ENCODE peak calls at places on chromosomes 16 and 17, in six cellular contexts. Q, T, A, K, B and G are unnamed samples.
A peak's percentile ranks its signal among the peaks of the same experiment; 100 is the strongest.

GRCh38 chr16:65062736-65063583 is 58.9 kb downstream of the CDH11 start:
- ATAC-seq in Q (no peak), T (no peak), A (no peak), K (no peak), B (no peak), G (peak; percentile 36)

GRCh38 chr16:69772560-69773254 is 10.6 kb downstream of the WWP2 start:
- ATAC-seq in Q (no peak), T (no peak), A (peak; percentile 17), K (no peak), B (peak; percentile 26), G (no peak)

GRCh38 chr17:81491193-81491592 is 21.4 kb downstream of the ACTG1 start:
- ATAC-seq in Q (no peak), T (no peak), A (no peak), K (no peak), B (peak; percentile 21), G (no peak)

GRCh38 chr16:87924041-87924851 is 12.1 kb downstream of the CA5A start:
- ATAC-seq in Q (no peak), T (no peak), A (peak; percentile 24), K (no peak), B (no peak), G (no peak)

GRCh38 chr17:20266806-20267458 is 200.4 kb downstream of the LGALS9B start:
- ATAC-seq in Q (no peak), T (no peak), A (no peak), K (peak; percentile 20), B (no peak), G (no peak)

GRCh38 chr16:47392114-47392513 is 68.7 kb downstream of the ITFG1 start:
- ATAC-seq in Q (no peak), T (no peak), A (no peak), K (no peak), B (no peak), G (no peak)

GRCh38 chr16:71758293-71758760 is 33.8 kb upstream of the PHLPP2 start:
- ATAC-seq in Q (peak; percentile 95), T (no peak), A (no peak), K (peak; percentile 91), B (no peak), G (no peak)

GRCh38 chr16:66900721-66901441 is 17.8 kb downstream of the CDH16 start:
- ATAC-seq in Q (no peak), T (no peak), A (no peak), K (no peak), B (no peak), G (peak; percentile 42)

GRCh38 chr16:85935957-85936760 is 37.2 kb downstream of the IRF8 start:
- ATAC-seq in Q (no peak), T (no peak), A (peak; percentile 88), K (no peak), B (no peak), G (no peak)

GRCh38 chr16:74720579-74720978 is 19.9 kb upstream of the MLKL start:
- ATAC-seq in Q (no peak), T (no peak), A (no peak), K (no peak), B (no peak), G (no peak)

GRCh38 chr17:76233588-76234353 is 6.5 kb downstream of the RNF157 start:
- ATAC-seq in Q (no peak), T (no peak), A (no peak), K (no peak), B (no peak), G (no peak)

GRCh38 chr17:48037036-48037881 is at the start of gene COPZ2:
- ATAC-seq in Q (peak; percentile 94), T (peak; percentile 78), A (peak; percentile 96), K (peak; percentile 87), B (peak; percentile 87), G (peak; percentile 83)

GRCh38 chr16:70730016-70730415 is 44.2 kb upstream of the MTSS2 start:
- ATAC-seq in Q (no peak), T (no peak), A (no peak), K (no peak), B (no peak), G (no peak)

GRCh38 chr17:79065105-79065670 is 9.4 kb upstream of the ENGASE start:
- ATAC-seq in Q (no peak), T (peak; percentile 56), A (peak; percentile 60), K (peak; percentile 56), B (peak; percentile 70), G (peak; percentile 46)

GRCh38 chr17:29146369-29146972 is 33.7 kb downstream of the MYO18A start:
- ATAC-seq in Q (no peak), T (no peak), A (no peak), K (no peak), B (no peak), G (no peak)

GRCh38 chr16:2715519-2715918 is 4.5 kb downstream of the PRSS27 start:
- ATAC-seq in Q (peak; percentile 64), T (peak; percentile 36), A (peak; percentile 96), K (peak; percentile 55), B (no peak), G (peak; percentile 63)

GRCh38 chr16:16050106-16050505 is 100.7 kb downstream of the ABCC1 start:
- ATAC-seq in Q (peak; percentile 23), T (no peak), A (no peak), K (no peak), B (no peak), G (no peak)

GRCh38 chr16:26651884-26652283 is 414.8 kb upstream of the C16orf82 start:
- ATAC-seq in Q (no peak), T (no peak), A (no peak), K (no peak), B (no peak), G (no peak)

GRCh38 chr17:1134634-1135324 is 45.0 kb downstream of the ABR start:
- ATAC-seq in Q (peak; percentile 96), T (no peak), A (no peak), K (peak; percentile 97), B (no peak), G (peak; percentile 92)

GRCh38 chr16:24525970-24526559 is 13.3 kb upstream of the RBBP6 start:
- ATAC-seq in Q (no peak), T (peak; percentile 84), A (no peak), K (no peak), B (peak; percentile 54), G (peak; percentile 51)

GRCh38 chr16:87487361-87487924 is 5.4 kb downstream of the ZCCHC14 start:
- ATAC-seq in Q (peak; percentile 34), T (peak; percentile 85), A (no peak), K (no peak), B (peak; percentile 74), G (peak; percentile 35)

GRCh38 chr17:37527249-37527851 is 37.7 kb downstream of the DUSP14 start:
- ATAC-seq in Q (peak; percentile 72), T (peak; percentile 74), A (peak; percentile 58), K (no peak), B (peak; percentile 91), G (no peak)

GRCh38 chr17:69358688-69359596 is 32.0 kb upstream of the ABCA5 start:
- ATAC-seq in Q (no peak), T (no peak), A (no peak), K (no peak), B (no peak), G (no peak)

GRCh38 chr17:27597188-27597580 is 33.8 kb upstream of the LGALS9 start:
- ATAC-seq in Q (no peak), T (no peak), A (no peak), K (no peak), B (no peak), G (no peak)

GRCh38 chr17:80774146-80774545 is 217.5 kb upstream of the CHMP6 start:
- ATAC-seq in Q (no peak), T (no peak), A (no peak), K (no peak), B (no peak), G (no peak)

GRCh38 chr17:80752369-80752705 is 207.7 kb downstream of the RPTOR start:
- ATAC-seq in Q (no peak), T (no peak), A (no peak), K (no peak), B (no peak), G (peak; percentile 34)

GRCh38 chr16:19884021-19884485 is 595 bp downstream of the GPRC5B start:
- ATAC-seq in Q (peak; percentile 50), T (peak; percentile 23), A (no peak), K (peak; percentile 9), B (peak; percentile 23), G (no peak)

GRCh38 chr17:2179615-2180295 is 123.8 kb downstream of the SMG6 start:
- ATAC-seq in Q (peak; percentile 73), T (peak; percentile 70), A (no peak), K (peak; percentile 64), B (no peak), G (peak; percentile 72)

GRCh38 chr17:13385481-13385907 is 216.2 kb downstream of the HS3ST3A1 start:
- ATAC-seq in Q (peak; percentile 48), T (no peak), A (no peak), K (peak; percentile 44), B (no peak), G (no peak)

GRCh38 chr17:67139784-67140665 is 95.7 kb downstream of the CACNG1 start:
- ATAC-seq in Q (peak; percentile 34), T (peak; percentile 99), A (no peak), K (no peak), B (no peak), G (no peak)

GRCh38 chr17:82909322-82909904 is 69.6 kb upstream of the ZNF750 start:
- ATAC-seq in Q (no peak), T (peak; percentile 93), A (peak; percentile 84), K (no peak), B (no peak), G (no peak)

GRCh38 chr16:442976-443375 is 17.5 kb downstream of the RAB11FIP3 start:
- ATAC-seq in Q (no peak), T (no peak), A (no peak), K (peak; percentile 48), B (no peak), G (no peak)

GRCh38 chr17:81159611-81160265 is 5.6 kb upstream of the PVALEF start:
- ATAC-seq in Q (no peak), T (no peak), A (no peak), K (no peak), B (no peak), G (no peak)

GRCh38 chr17:64270885-64271284 is 7.8 kb upstream of the TEX2 start:
- ATAC-seq in Q (no peak), T (no peak), A (peak; percentile 36), K (no peak), B (no peak), G (no peak)

GRCh38 chr16:64381979-64382378 is 739.9 kb downstream of the CDH11 start:
- ATAC-seq in Q (no peak), T (no peak), A (no peak), K (no peak), B (no peak), G (no peak)